ENCODE peak calls at places on chromosome 6, in four cellular contexts. Q, C, E and G are unnamed samples.

GRCh38 chr6:151175924-151176445 is 63.8 kb upstream of the AKAP12 start:
- DNase-seq in Q (peak), C (no peak), E (no peak), G (no peak)

GRCh38 chr6:151058021-151058733 is 181.6 kb upstream of the AKAP12 start:
- DNase-seq in Q (no peak), C (no peak), E (no peak), G (no peak)

GRCh38 chr6:50927816-50928215 is 109.1 kb downstream of the TFAP2B start:
- DNase-seq in Q (no peak), C (no peak), E (no peak), G (no peak)

GRCh38 chr6:7087491-7087979 is 20.2 kb upstream of the RREB1 start:
- DNase-seq in Q (no peak), C (no peak), E (no peak), G (no peak)

GRCh38 chr6:26217714-26218075 is 130.5 kb downstream of the HFE start:
- DNase-seq in Q (peak), C (no peak), E (no peak), G (peak)

GRCh38 chr6:130307752-130308361 is 58.0 kb upstream of the TMEM200A start:
- DNase-seq in Q (no peak), C (peak), E (no peak), G (peak)

GRCh38 chr6:121305957-121306607 is 28.2 kb downstream of the TBC1D32 start:
- DNase-seq in Q (no peak), C (peak), E (no peak), G (peak)

GRCh38 chr6:5537967-5538366 is 276.7 kb downstream of the FARS2 start:
- DNase-seq in Q (no peak), C (peak), E (no peak), G (no peak)

GRCh38 chr6:106444777-106445507 is 84.4 kb downstream of the CRYBG1 start:
- DNase-seq in Q (peak), C (peak), E (no peak), G (peak)

GRCh38 chr6:155327326-155328073 is 13.2 kb upstream of the TFB1M start:
- DNase-seq in Q (no peak), C (peak), E (no peak), G (peak)

GRCh38 chr6:50905297-50905696 is 86.6 kb downstream of the TFAP2B start:
- DNase-seq in Q (no peak), C (no peak), E (no peak), G (no peak)

GRCh38 chr6:36015666-36016065 is 8.8 kb downstream of the SLC26A8 start:
- DNase-seq in Q (no peak), C (no peak), E (no peak), G (no peak)

GRCh38 chr6:37705239-37706051 is 7.8 kb upstream of the MDGA1 start:
- DNase-seq in Q (peak), C (peak), E (peak), G (peak)

GRCh38 chr6:44735631-44735963 is 348.1 kb downstream of the CDC5L start:
- DNase-seq in Q (no peak), C (peak), E (no peak), G (peak)

DNA sequence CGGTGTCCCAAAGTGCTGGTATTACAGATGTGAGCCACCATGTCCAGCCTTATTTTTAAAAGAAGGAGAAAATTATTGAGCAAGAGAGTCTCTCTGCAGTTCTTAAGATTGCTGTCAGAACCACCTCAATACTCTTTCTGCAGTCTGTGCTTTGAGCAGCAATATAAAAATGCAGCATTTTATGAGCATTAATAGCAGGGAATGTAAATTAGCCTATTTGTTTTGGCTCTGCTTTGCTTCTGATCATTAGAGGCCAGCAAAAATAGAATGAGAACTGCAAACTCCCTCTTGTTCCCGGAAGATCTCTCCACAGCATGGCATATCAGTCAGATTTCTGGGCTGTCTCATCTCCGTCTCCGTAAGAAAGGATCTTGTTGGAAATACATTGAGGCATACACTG is 35.8 kb downstream of the C6orf15 start:
- DNase-seq in Q (no peak), C (no peak), E (no peak), G (no peak)
- H2BK5ac ChIP-seq in Q (no peak), C (no peak), E (no peak), G (no peak)

GRCh38 chr6:108254436-108255410 is 6.1 kb downstream of the SNX3 start:
- DNase-seq in Q (no peak), C (no peak), E (no peak), G (no peak)

GRCh38 chr6:108260809-108261569 is at the start of gene SNX3:
- DNase-seq in Q (peak), C (peak), E (peak), G (peak)

GRCh38 chr6:108263371-108263770 is 2.5 kb upstream of the SNX3 start:
- DNase-seq in Q (no peak), C (no peak), E (no peak), G (no peak)

GRCh38 chr6:108260126-108260808 is 573 bp downstream of the SNX3 start:
- DNase-seq in Q (peak), C (peak), E (no peak), G (peak)
- H2BK15ac ChIP-seq in Q (no peak), C (no peak), E (no peak), G (peak)

DNA sequence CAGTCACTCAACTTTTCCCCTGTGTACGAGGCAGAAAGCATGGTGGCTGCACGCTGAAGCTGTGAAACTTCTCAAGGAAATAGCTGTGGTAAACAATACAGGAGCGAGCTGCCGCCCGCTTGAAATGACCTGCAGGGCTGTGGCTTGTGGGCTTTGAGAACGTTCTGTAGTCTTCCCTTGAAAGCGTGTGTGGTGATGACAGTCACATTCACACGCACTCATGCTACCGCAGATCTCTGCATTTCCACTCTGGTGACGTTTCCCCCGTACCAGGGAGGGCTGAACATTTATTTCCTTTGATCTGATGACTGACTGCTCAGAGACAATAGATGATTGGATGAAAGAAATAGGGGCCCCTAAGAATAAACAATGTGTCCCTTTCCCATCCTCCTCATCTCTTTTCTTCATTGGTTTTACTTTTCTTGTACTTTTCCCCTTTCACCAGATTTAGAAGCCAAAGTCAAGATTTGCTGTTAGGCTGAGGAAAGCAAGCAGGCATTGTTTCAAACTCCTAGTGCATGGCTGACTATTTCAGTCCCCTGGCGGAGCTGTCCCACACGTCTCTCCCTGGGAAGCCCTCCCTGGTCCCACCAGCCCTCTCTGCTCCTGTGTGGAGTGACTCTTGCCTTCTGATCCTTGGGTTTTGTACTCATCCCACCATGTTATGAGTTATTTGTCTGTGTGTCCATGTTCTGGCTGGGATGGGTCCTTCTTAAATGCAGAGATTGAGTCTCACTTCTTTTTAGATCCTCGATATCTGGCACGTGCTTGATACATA is 3.9 kb downstream of the SYTL3 start:
- DNase-seq in Q (no peak), C (peak), E (no peak), G (peak)
- H2BK5ac ChIP-seq in Q (no peak), C (peak), E (no peak), G (no peak)

GRCh38 chr6:160362556-160362955 is 14.4 kb downstream of the SLC22A3 start:
- DNase-seq in Q (no peak), C (no peak), E (no peak), G (no peak)
- H2BK15ac ChIP-seq in Q (no peak), C (no peak), E (no peak), G (no peak)